ENCODE peak calls at places on chromosomes 16 and 17, in ten cellular contexts. J is right lobe of liver, Z is chondrocyte, Q is cardiac fibroblast, P is Peyer's patch, N is testis, L is epithelial cell of esophagus, K is colonic mucosa, D is A549, M is endothelial cell. H is an unnamed sample.
A peak's percentile ranks its signal among the peaks of the same experiment; 100 is the strongest.

GRCh38 chr16:89108412-89108811 is 14.8 kb downstream of the ACSF3 start:
- DNase-seq in J (no peak), Z (no peak), Q (no peak), P (no peak), N (no peak), L (no peak), K (no peak), D (no peak), M (no peak), H (no peak)

GRCh38 chr17:44827863-44828262 is 2.2 kb downstream of the GJC1 start:
- DNase-seq in J (no peak), Z (no peak), Q (no peak), P (no peak), N (no peak), L (peak; percentile 67), K (no peak), D (no peak), M (no peak), H (no peak)

GRCh38 chr16:57955572-57955971 is 15.4 kb downstream of the CNGB1 start:
- DNase-seq in J (peak; percentile 41), Z (no peak), Q (no peak), P (no peak), N (peak; percentile 68), L (peak; percentile 47), K (no peak), D (no peak), M (no peak), H (peak; percentile 48)

GRCh38 chr16:53341787-53342186 is 92.5 kb upstream of the RBL2 start:
- DNase-seq in J (no peak), Z (no peak), Q (no peak), P (no peak), N (no peak), L (no peak), K (no peak), D (no peak), M (no peak), H (no peak)

GRCh38 chr16:66169817-66170216 is 196.7 kb upstream of the CDH5 start:
- DNase-seq in J (no peak), Z (no peak), Q (no peak), P (no peak), N (no peak), L (no peak), K (no peak), D (no peak), M (no peak), H (no peak)

GRCh38 chr17:82961366-82962162 is 117.8 kb upstream of the METRNL start:
- DNase-seq in J (peak; percentile 12), Z (no peak), Q (no peak), P (peak; percentile 3), N (peak; percentile 12), L (no peak), K (no peak), D (no peak), M (no peak), H (no peak)

GRCh38 chr17:13346081-13346533 is 255.6 kb downstream of the HS3ST3A1 start:
- DNase-seq in J (no peak), Z (no peak), Q (peak; percentile 88), P (no peak), N (no peak), L (peak; percentile 45), K (no peak), D (no peak), M (no peak), H (no peak)

GRCh38 chr17:17363638-17364337 is 60.6 kb downstream of the NT5M start:
- DNase-seq in J (no peak), Z (peak; percentile 81), Q (no peak), P (no peak), N (no peak), L (no peak), K (no peak), D (no peak), M (no peak), H (no peak)

GRCh38 chr17:80855196-80855967 is 136.3 kb upstream of the CHMP6 start:
- DNase-seq in J (no peak), Z (peak; percentile 65), Q (no peak), P (no peak), N (no peak), L (no peak), K (no peak), D (no peak), M (no peak), H (no peak)

GRCh38 chr17:81083125-81083765 is 48.3 kb downstream of the BAIAP2 start:
- DNase-seq in J (peak; percentile 91), Z (no peak), Q (no peak), P (no peak), N (no peak), L (no peak), K (no peak), D (no peak), M (no peak), H (no peak)

GRCh38 chr16:83579027-83579426 is 228.8 kb upstream of the HSBP1 start:
- DNase-seq in J (no peak), Z (no peak), Q (no peak), P (no peak), N (no peak), L (no peak), K (no peak), D (no peak), M (no peak), H (no peak)

GRCh38 chr17:57838857-57839570 is 10.8 kb downstream of the MRPS23 start:
- DNase-seq in J (no peak), Z (no peak), Q (no peak), P (no peak), N (no peak), L (no peak), K (no peak), D (no peak), M (no peak), H (no peak)

GRCh38 chr16:8866118-8866883 is 2.5 kb downstream of the CARHSP1 start:
- DNase-seq in J (peak; percentile 76), Z (no peak), Q (peak; percentile 75), P (no peak), N (peak; percentile 84), L (no peak), K (peak; percentile 69), D (no peak), M (no peak), H (peak; percentile 38)

GRCh38 chr16:77660311-77660710 is 62.0 kb upstream of the NUDT7 start:
- DNase-seq in J (no peak), Z (no peak), Q (peak; percentile 41), P (no peak), N (no peak), L (peak; percentile 33), K (no peak), D (peak; percentile 36), M (peak; percentile 16), H (peak; percentile 6)

GRCh38 chr16:77662241-77662640 is 60.1 kb upstream of the NUDT7 start:
- DNase-seq in J (no peak), Z (no peak), Q (no peak), P (no peak), N (no peak), L (no peak), K (no peak), D (no peak), M (no peak), H (no peak)

GRCh38 chr16:77652399-77652798 is 69.9 kb upstream of the NUDT7 start:
- DNase-seq in J (no peak), Z (no peak), Q (no peak), P (no peak), N (no peak), L (no peak), K (no peak), D (no peak), M (no peak), H (no peak)

GRCh38 chr16:77657016-77657415 is 65.3 kb upstream of the NUDT7 start:
- DNase-seq in J (no peak), Z (no peak), Q (no peak), P (no peak), N (peak; percentile 65), L (no peak), K (no peak), D (peak; percentile 66), M (no peak), H (no peak)
- TF ChIP-seq CTCF in J (no peak), Z (no peak), Q (peak; percentile 18), P (no peak), N (no peak), L (no peak), K (no peak), D (no peak), M (no peak), H (no peak)

DNA sequence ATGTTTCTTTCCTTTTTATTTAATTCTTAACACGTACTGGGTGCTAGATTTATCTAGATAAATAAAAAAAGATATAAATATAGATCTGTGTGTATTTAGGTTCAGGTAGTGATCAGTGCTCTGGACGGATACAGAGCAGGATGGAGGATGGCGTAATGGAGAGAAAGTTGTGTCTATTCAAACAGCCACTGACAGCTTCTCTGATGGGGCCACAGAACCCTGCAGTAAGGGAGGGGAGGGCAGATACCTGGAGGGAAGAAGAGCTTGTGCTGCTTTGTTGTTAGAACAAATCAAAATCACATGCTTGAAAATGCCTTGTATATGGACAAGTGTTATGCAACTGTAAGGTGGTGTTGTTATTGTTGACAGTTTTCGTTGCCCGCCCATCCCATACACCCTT is 170.2 kb downstream of the UTP18 start:
- DNase-seq in J (no peak), Z (no peak), Q (no peak), P (no peak), N (no peak), L (no peak), K (no peak), D (no peak), M (no peak), H (no peak)
- TF ChIP-seq CTCF in J (no peak), Z (no peak), Q (no peak), P (no peak), N (no peak), L (no peak), K (no peak), D (no peak), M (no peak), H (no peak)

GRCh38 chr17:34306466-34306865 is 12.8 kb upstream of the CCL8 start:
- DNase-seq in J (no peak), Z (no peak), Q (peak; percentile 89), P (no peak), N (peak; percentile 46), L (peak; percentile 41), K (no peak), D (peak; percentile 38), M (peak; percentile 8), H (peak; percentile 15)
- TF ChIP-seq CTCF in J (peak; percentile 39), Z (peak; percentile 72), Q (peak; percentile 47), P (no peak), N (peak; percentile 38), L (peak; percentile 36), K (peak; percentile 13), D (peak; percentile 60), M (no peak), H (no peak)

DNA sequence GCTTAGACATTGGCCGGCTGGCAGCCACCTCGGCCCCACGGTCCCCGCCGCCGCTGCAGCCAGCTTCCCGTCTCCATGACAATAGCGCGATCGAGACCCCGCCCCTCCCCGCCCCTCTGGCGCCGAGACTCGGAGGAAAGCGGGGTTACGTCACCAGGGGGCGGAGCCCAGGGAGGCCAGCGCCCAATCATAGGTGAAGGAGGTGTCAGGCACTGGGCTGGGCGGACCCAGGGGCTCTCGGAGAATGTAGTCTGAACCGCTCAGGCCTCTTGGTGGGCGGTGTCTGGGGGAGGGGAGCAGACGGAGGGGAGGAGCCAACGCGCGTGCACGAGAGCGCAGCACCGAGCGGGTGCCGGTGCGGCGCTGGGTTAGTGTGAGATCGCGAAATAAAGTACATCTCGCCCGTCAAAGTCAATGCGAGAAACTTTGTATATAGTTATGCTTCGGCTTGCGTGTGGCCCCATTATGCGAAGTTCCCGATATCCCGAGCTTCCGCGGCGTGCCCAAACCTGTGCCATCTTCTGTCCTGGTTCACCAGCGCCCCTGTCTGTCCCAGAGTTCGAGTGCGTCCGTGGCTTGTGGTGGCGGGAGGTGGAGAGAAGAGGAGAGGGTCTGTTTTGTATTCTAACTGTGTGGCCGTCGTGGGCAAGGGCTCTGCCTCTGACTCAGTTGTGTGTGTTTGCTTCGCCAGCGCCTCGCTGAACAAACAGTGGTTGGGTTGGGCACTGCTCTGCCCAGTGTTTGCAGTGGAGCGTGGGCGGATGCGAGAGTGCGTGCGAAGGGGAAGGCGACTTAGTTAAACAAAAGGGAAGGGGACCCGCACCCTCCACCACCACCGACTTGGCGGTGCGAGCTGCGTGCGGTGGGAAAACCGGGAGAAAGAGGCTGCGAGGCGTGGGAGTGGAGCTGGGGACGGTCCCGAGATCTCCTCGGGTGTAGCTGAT is 1.3 kb upstream of the IRX5 start:
- DNase-seq in J (peak; percentile 99), Z (peak; percentile 100), Q (peak; percentile 99), P (peak; percentile 86), N (peak; percentile 100), L (peak; percentile 99), K (peak; percentile 100), D (peak; percentile 98), M (peak; percentile 100), H (peak; percentile 100)
- TF ChIP-seq CTCF in J (no peak), Z (peak; percentile 68), Q (peak; percentile 21), P (no peak), N (no peak), L (peak; percentile 33), K (no peak), D (peak; percentile 24), M (peak; percentile 13), H (no peak)